ENCODE peak calls at places on chromosome 15, in ten cellular contexts. F is mucosa of descending colon, H is CD14-positive monocyte, J is progenitor cell of endocrine pancreas, O is Calu3, W is BE2C, U is endothelial cell, T is astrocyte, P is endodermal cell, G is RWPE1. N is an unnamed sample.

GRCh38 chr15:78640840-78641733 is at the start of gene CHRNB4:
- DNase-seq in G (peak), J (peak), U (peak), P (peak), W (peak), H (no peak), F (peak), T (peak), O (peak), N (peak)

GRCh38 chr15:60905587-60905986 is 323.5 kb downstream of the RORA start:
- DNase-seq in H (no peak), T (no peak), U (no peak), F (peak), G (no peak), J (no peak), O (peak), P (peak), W (no peak), N (no peak)

GRCh38 chr15:76177491-76178040 is 117.8 kb downstream of the TMEM266 start:
- DNase-seq in O (peak), P (no peak), T (peak), G (peak), H (no peak), J (no peak), W (no peak), U (no peak), F (no peak), N (no peak)

GRCh38 chr15:60660290-60661051 is 181.5 kb upstream of the ICE2 start:
- DNase-seq in J (no peak), O (no peak), G (peak), U (no peak), P (no peak), H (no peak), T (peak), W (peak), F (peak), N (no peak)

GRCh38 chr15:77481670-77482069 is 61.0 kb downstream of the HMG20A start:
- DNase-seq in H (no peak), F (no peak), T (peak), P (no peak), J (no peak), G (no peak), O (no peak), W (no peak), U (no peak), N (no peak)

GRCh38 chr15:31327674-31328424 is 1.2 kb downstream of the KLF13 start:
- DNase-seq in F (peak), U (peak), J (peak), O (peak), H (peak), P (peak), G (peak), T (no peak), W (peak), N (peak)

GRCh38 chr15:40106203-40107161 is 2.2 kb downstream of the BMF start:
- DNase-seq in U (peak), G (peak), P (peak), H (peak), T (no peak), W (no peak), J (peak), F (peak), O (peak), N (no peak)

GRCh38 chr15:88476635-88477038 is 9.1 kb downstream of the MRPS11 start:
- DNase-seq in P (peak), W (peak), T (peak), F (peak), J (no peak), G (peak), H (no peak), U (peak), O (peak), N (no peak)

GRCh38 chr15:69465253-69465652 is 12.6 kb downstream of the RPLP1 start:
- DNase-seq in W (no peak), O (no peak), T (no peak), F (no peak), J (no peak), U (no peak), H (no peak), G (no peak), P (peak), N (no peak)

GRCh38 chr15:53910236-53910849 is 67.9 kb upstream of the UNC13C start:
- DNase-seq in G (peak), H (no peak), O (peak), T (no peak), W (no peak), J (no peak), F (no peak), P (no peak), U (no peak), N (no peak)

GRCh38 chr15:88022711-88023110 is 233.8 kb downstream of the NTRK3 start:
- DNase-seq in F (no peak), H (no peak), J (no peak), T (peak), O (no peak), P (no peak), U (no peak), W (no peak), G (no peak), N (no peak)

GRCh38 chr15:40286061-40286532 is 3.2 kb upstream of the ANKRD63 start:
- DNase-seq in J (no peak), W (no peak), O (no peak), G (no peak), H (no peak), P (no peak), T (no peak), U (no peak), F (no peak), N (no peak)

GRCh38 chr15:36755341-36755740 is 175.9 kb downstream of the CDIN1 start:
- DNase-seq in F (no peak), H (no peak), T (no peak), G (no peak), W (no peak), J (no peak), O (no peak), U (no peak), P (no peak), N (no peak)

GRCh38 chr15:80585544-80586018 is 109.5 kb upstream of the ABHD17C start:
- DNase-seq in T (no peak), J (no peak), U (no peak), O (peak), P (peak), G (peak), W (no peak), F (peak), H (no peak), N (no peak)

GRCh38 chr15:101042320-101042719 is 123.2 kb downstream of the LRRK1 start:
- DNase-seq in J (no peak), G (no peak), P (peak), T (no peak), F (no peak), W (peak), O (no peak), U (no peak), H (no peak), N (peak)

GRCh38 chr15:26971303-26972018 is 480 bp downstream of the GABRG3 start:
- DNase-seq in J (peak), F (no peak), H (no peak), T (no peak), G (no peak), U (peak), W (peak), P (peak), O (no peak), N (no peak)

GRCh38 chr15:77617507-77618285 is 15.0 kb downstream of the LINGO1 start:
- DNase-seq in W (no peak), G (no peak), H (no peak), P (peak), F (peak), T (no peak), J (peak), O (peak), U (peak), N (no peak)

GRCh38 chr15:97525809-97526208 is 434.7 kb upstream of the ARRDC4 start:
- DNase-seq in G (peak), W (no peak), T (no peak), H (no peak), F (no peak), O (no peak), U (no peak), P (no peak), J (no peak), N (no peak)

GRCh38 chr15:92014461-92015030 is 161.0 kb downstream of the SLCO3A1 start:
- DNase-seq in G (no peak), P (no peak), U (no peak), W (no peak), O (no peak), F (no peak), H (no peak), J (no peak), T (no peak), N (no peak)

GRCh38 chr15:70503798-70504304 is 259.5 kb downstream of the UACA start:
- DNase-seq in F (no peak), O (no peak), W (no peak), U (no peak), H (no peak), T (no peak), G (no peak), P (no peak), J (no peak), N (no peak)

GRCh38 chr15:70505971-70506887 is 257.1 kb downstream of the UACA start:
- DNase-seq in U (no peak), G (no peak), F (no peak), H (no peak), O (no peak), W (no peak), T (no peak), P (peak), J (no peak), N (no peak)

GRCh38 chr15:70504305-70504951 is 258.9 kb downstream of the UACA start:
- DNase-seq in H (peak), J (no peak), U (no peak), F (peak), T (peak), G (no peak), W (peak), O (no peak), P (no peak), N (no peak)

GRCh38 chr15:70504988-70505387 is 258.4 kb downstream of the UACA start:
- DNase-seq in H (no peak), F (no peak), J (no peak), W (no peak), T (no peak), G (no peak), P (no peak), O (no peak), U (no peak), N (no peak)

DNA sequence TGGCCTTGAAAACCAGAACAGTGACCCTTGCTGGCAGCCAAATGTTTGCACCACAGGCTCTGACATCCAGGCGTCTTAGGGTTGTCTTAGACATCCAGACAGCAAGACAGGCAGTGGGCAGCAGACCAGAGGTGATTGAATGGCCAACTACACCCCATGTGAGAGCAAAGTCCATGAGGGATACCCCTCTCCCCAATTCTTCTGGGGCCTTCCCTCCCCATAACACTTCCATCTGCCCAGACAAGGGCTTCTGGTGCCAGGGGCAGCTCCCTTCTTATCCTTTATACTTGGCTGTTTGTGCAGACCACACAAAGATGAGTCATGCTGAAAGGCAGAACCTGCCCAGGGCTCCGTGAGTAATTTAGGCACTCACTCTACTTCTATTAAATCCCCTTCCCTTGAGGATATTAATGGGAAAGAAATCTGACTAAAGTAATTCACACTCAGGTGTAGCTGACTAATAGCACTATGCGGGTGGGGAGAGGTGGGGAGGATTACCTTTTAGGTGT is 257.9 kb downstream of the UACA start:
- DNase-seq in H (peak), F (no peak), U (no peak), J (no peak), T (peak), W (peak), O (peak), G (peak), P (no peak), N (no peak)
- TF ChIP-seq CTCF in H (no peak), F (no peak), U (no peak), J (no peak), T (no peak), W (no peak), O (no peak), G (no peak), P (no peak), N (no peak)

GRCh38 chr15:95850837-95851236 is 479.7 kb upstream of the NR2F2 start:
- DNase-seq in T (no peak), J (no peak), U (no peak), F (no peak), P (no peak), H (no peak), G (no peak), W (no peak), O (no peak), N (no peak)
- TF ChIP-seq CTCF in T (no peak), J (no peak), U (no peak), F (no peak), P (peak), H (no peak), G (no peak), W (peak), O (no peak), N (no peak)

GRCh38 chr15:34334676-34335075 is 2.9 kb downstream of the SLC12A6 start:
- DNase-seq in U (no peak), J (no peak), F (no peak), H (no peak), G (no peak), O (no peak), T (no peak), P (no peak), W (no peak), N (no peak)

GRCh38 chr15:34329006-34329405 is 8.6 kb downstream of the SLC12A6 start:
- DNase-seq in O (no peak), F (no peak), T (no peak), U (no peak), G (no peak), W (no peak), J (no peak), P (no peak), H (no peak), N (no peak)

GRCh38 chr15:34327906-34328305 is 9.7 kb downstream of the SLC12A6 start:
- DNase-seq in W (no peak), H (no peak), P (no peak), U (no peak), T (no peak), G (no peak), F (no peak), O (no peak), J (no peak), N (no peak)

GRCh38 chr15:34331809-34332208 is 5.8 kb downstream of the SLC12A6 start:
- DNase-seq in H (no peak), U (no peak), W (no peak), P (no peak), G (no peak), O (no peak), T (peak), F (no peak), J (no peak), N (no peak)

GRCh38 chr15:34330279-34330678 is 7.3 kb downstream of the SLC12A6 start:
- DNase-seq in H (no peak), T (no peak), O (no peak), F (no peak), W (no peak), G (no peak), U (no peak), P (no peak), J (no peak), N (no peak)
- TF ChIP-seq CTCF in H (no peak), T (no peak), O (no peak), F (no peak), W (no peak), G (no peak), U (no peak), P (no peak), J (no peak), N (no peak)

GRCh38 chr15:41806291-41807181 is 21.4 kb upstream of the JMJD7 start:
- DNase-seq in O (no peak), J (no peak), G (peak), U (no peak), F (no peak), W (peak), T (no peak), P (peak), H (no peak), N (no peak)
- TF ChIP-seq CTCF in O (no peak), J (no peak), G (no peak), U (no peak), F (no peak), W (no peak), T (no peak), P (peak), H (no peak), N (no peak)

DNA sequence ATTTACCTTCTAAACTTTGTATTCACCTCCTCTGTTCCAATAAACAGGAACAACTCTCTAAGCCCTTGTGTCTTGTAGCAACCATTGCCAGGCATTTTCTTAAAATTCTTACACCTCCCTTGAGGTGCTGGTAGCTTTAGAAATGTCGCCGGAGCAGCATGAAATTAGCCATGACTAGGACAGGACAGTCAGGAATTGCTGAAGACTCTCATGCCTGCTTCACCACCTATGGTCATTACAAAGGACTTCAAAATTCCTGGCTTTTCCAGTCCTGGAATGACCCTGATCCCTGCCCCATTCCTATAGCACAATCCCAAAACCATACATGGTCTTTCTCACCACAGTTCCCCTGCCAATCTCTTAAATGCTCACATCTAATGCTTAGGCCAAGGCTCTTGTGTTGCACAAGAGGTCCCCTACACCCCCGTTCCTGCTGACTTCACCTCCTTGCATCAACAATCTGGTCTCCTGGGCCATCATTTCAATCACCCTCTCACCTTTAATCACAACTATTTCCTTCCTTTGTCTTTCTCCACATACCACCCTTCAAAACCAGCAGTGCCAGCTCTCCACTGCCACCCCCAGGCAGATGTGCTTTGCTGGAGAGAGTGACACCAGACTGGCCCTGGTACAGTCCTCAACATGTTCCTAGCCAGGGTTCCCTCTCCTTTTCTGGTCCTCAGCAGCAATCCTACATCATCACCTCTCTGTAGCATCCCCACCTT is 113.2 kb upstream of the TJP1 start:
- DNase-seq in G (no peak), U (peak), J (no peak), O (peak), T (no peak), F (peak), H (no peak), W (no peak), P (peak), N (no peak)
- TF ChIP-seq CTCF in G (no peak), U (no peak), J (no peak), O (no peak), T (no peak), F (no peak), H (no peak), W (peak), P (peak), N (no peak)

GRCh38 chr15:62254137-62254934 is 89.3 kb upstream of the C2CD4B start:
- DNase-seq in P (peak), G (peak), J (peak), U (peak), F (peak), O (peak), T (peak), W (peak), H (no peak), N (peak)
- TF ChIP-seq CTCF in P (peak), G (peak), J (peak), U (peak), F (peak), O (peak), T (peak), W (peak), H (peak), N (peak)

DNA sequence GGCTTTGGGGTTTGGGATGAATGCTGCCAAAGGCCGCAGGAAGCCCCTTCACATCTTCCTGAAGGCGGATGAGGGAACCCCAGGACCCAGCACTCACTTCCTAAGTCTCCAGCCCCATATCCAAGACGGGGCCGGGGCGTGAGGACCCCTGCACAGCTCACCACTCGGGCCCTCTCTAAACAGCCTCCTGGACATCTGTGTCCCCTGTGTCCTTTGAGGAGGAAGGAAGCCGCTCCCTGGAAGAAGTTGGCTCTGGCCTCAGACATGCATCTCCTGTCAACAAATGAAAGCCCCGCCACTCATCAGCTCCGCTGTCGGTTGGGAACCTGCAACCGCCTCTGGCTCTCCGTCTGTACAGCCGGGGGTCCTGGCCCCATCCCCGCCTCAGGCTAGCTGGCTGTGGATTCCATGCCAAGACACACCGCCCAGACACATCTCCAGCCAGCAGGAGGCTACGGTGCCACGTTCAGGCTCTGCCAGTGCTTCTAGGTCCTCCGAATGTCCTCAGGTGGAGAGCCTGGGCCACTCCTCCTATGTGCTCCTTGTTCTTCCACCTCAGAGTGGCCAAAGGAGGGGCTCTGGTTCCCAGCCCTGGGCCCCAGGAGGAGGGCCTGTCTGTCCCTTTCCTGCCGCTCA is 140.0 kb upstream of the MEF2A start:
- DNase-seq in G (no peak), U (no peak), O (peak), F (no peak), J (no peak), T (no peak), W (peak), H (no peak), P (no peak), N (no peak)
- TF ChIP-seq CTCF in G (no peak), U (no peak), O (no peak), F (no peak), J (no peak), T (no peak), W (no peak), H (no peak), P (peak), N (no peak)

GRCh38 chr15:51970981-51971352 is 611 bp downstream of the LEO1 start:
- DNase-seq in H (no peak), J (no peak), G (peak), P (no peak), W (no peak), U (no peak), T (no peak), O (no peak), F (no peak), N (no peak)

GRCh38 chr15:51970132-51970817 is 1.3 kb downstream of the LEO1 start:
- DNase-seq in T (no peak), W (no peak), H (no peak), G (no peak), F (no peak), O (no peak), J (no peak), P (no peak), U (no peak), N (no peak)

GRCh38 chr15:51969728-51970127 is 1.9 kb downstream of the LEO1 start:
- DNase-seq in F (no peak), H (no peak), J (no peak), U (no peak), P (no peak), G (no peak), O (no peak), T (peak), W (no peak), N (no peak)

GRCh38 chr15:51973220-51973619 is 1.6 kb upstream of the LEO1 start:
- DNase-seq in F (no peak), T (no peak), W (no peak), H (no peak), J (no peak), G (no peak), P (no peak), U (no peak), O (no peak), N (no peak)

GRCh38 chr15:51971353-51972133 is at the start of gene LEO1:
- DNase-seq in P (peak), U (peak), H (peak), G (peak), J (peak), T (peak), F (peak), W (peak), O (peak), N (peak)
- TF ChIP-seq CTCF in P (peak), U (no peak), H (peak), G (no peak), J (peak), T (no peak), F (no peak), W (peak), O (no peak), N (no peak)

N was measured in mesothelial cell of epicardium.